ENCODE peak calls at places on chromosomes 4 and X, in five cellular contexts. One of them, this sample, is unnamed.

GRCh38 chr4:77711469-77711868 is 105.8 kb downstream of the CXCL13 start:
- DNase-seq in neural crest cell: no peak
- DNase-seq in posterior cingulate gyrus: no peak
- DNase-seq in iPS-NIHi11: no peak
- DNase-seq in left ventricle myocardium superior: no peak
- DNase-seq in this sample: no peak

GRCh38 chrX:3582421-3582820 is 131.0 kb downstream of the PRKX start:
- DNase-seq in posterior cingulate gyrus: no peak
- DNase-seq in neural crest cell: no peak
- DNase-seq in iPS-NIHi11: no peak
- DNase-seq in left ventricle myocardium superior: no peak
- DNase-seq in this sample: no peak

GRCh38 chr4:2286904-2287593 is 25.1 kb upstream of the MXD4 start:
- DNase-seq in neural crest cell: no peak
- DNase-seq in posterior cingulate gyrus: no peak
- DNase-seq in iPS-NIHi11: no peak
- DNase-seq in left ventricle myocardium superior: peak; percentile 20
- DNase-seq in this sample: no peak

GRCh38 chr4:86927843-86928395 is 6.9 kb upstream of the AFF1 start:
- DNase-seq in posterior cingulate gyrus: no peak
- DNase-seq in neural crest cell: no peak
- DNase-seq in iPS-NIHi11: peak; percentile 16
- DNase-seq in left ventricle myocardium superior: no peak
- DNase-seq in this sample: no peak

GRCh38 chrX:110006826-110007375 is 4.0 kb downstream of the TMEM164 start:
- DNase-seq in neural crest cell: no peak
- DNase-seq in left ventricle myocardium superior: no peak
- DNase-seq in iPS-NIHi11: no peak
- DNase-seq in posterior cingulate gyrus: no peak
- DNase-seq in this sample: no peak

GRCh38 chr4:139450586-139450985 is 3.3 kb upstream of the RAB33B start:
- DNase-seq in left ventricle myocardium superior: no peak
- DNase-seq in neural crest cell: no peak
- DNase-seq in iPS-NIHi11: no peak
- DNase-seq in posterior cingulate gyrus: no peak
- DNase-seq in this sample: no peak

GRCh38 chr4:47065099-47065498 is 33.7 kb downstream of the GABRB1 start:
- DNase-seq in posterior cingulate gyrus: no peak
- DNase-seq in left ventricle myocardium superior: no peak
- DNase-seq in neural crest cell: no peak
- DNase-seq in iPS-NIHi11: no peak
- DNase-seq in this sample: no peak

GRCh38 chrX:16930392-16930791 is 16.1 kb upstream of the REPS2 start:
- DNase-seq in left ventricle myocardium superior: no peak
- DNase-seq in posterior cingulate gyrus: no peak
- DNase-seq in neural crest cell: no peak
- DNase-seq in iPS-NIHi11: no peak
- DNase-seq in this sample: no peak

GRCh38 chr4:144646523-144647094 is 653 bp downstream of the HHIP start:
- DNase-seq in left ventricle myocardium superior: no peak
- DNase-seq in neural crest cell: peak; percentile 31
- DNase-seq in iPS-NIHi11: peak; percentile 18
- DNase-seq in posterior cingulate gyrus: peak; percentile 88
- DNase-seq in this sample: peak; percentile 43

GRCh38 chr4:8044699-8045098 is 105.0 kb upstream of the AFAP1 start:
- DNase-seq in iPS-NIHi11: no peak
- DNase-seq in left ventricle myocardium superior: no peak
- DNase-seq in posterior cingulate gyrus: no peak
- DNase-seq in neural crest cell: no peak
- DNase-seq in this sample: no peak

GRCh38 chrX:47543496-47543895 is 17.5 kb upstream of the ARAF start:
- DNase-seq in posterior cingulate gyrus: no peak
- DNase-seq in iPS-NIHi11: no peak
- DNase-seq in neural crest cell: no peak
- DNase-seq in left ventricle myocardium superior: no peak
- DNase-seq in this sample: no peak